ENCODE peak calls at places on chromosomes 11 and 22, in four cellular contexts. T is lower leg skin; M is activated CD8-positive, alpha-beta T cell treated with anti-CD3 and anti-CD28 coated beads for 36 hours; K is H1. Q is an unnamed sample.

GRCh38 chr11:62909107-62909894 is 11.9 kb downstream of the CHRM1 start:
- DNase-seq in T (peak), M (peak), K (peak), Q (peak)

GRCh38 chr11:9568854-9569587 is 4.4 kb upstream of the WEE1 start:
- DNase-seq in T (peak), M (no peak), K (no peak), Q (no peak)

GRCh38 chr11:104098132-104098531 is 61.7 kb downstream of the DDI1 start:
- DNase-seq in T (no peak), M (no peak), K (no peak), Q (no peak)

GRCh38 chr11:123073343-123074057 is 11.6 kb upstream of the HSPA8 start:
- DNase-seq in T (no peak), M (no peak), K (no peak), Q (no peak)

GRCh38 chr11:113458189-113458588 is 17.0 kb downstream of the DRD2 start:
- DNase-seq in T (no peak), M (no peak), K (no peak), Q (no peak)

GRCh38 chr11:9613118-9613829 is 39.8 kb downstream of the WEE1 start:
- DNase-seq in T (peak), M (peak), K (peak), Q (peak)

GRCh38 chr22:41092847-41093371 is 517 bp downstream of the EP300 start:
- DNase-seq in T (peak), M (peak), K (no peak), Q (peak)

GRCh38 chr22:35126993-35127392 is 61.0 kb downstream of the ISX start:
- DNase-seq in T (no peak), M (peak), K (no peak), Q (no peak)

GRCh38 chr11:61609970-61610347 is 29.1 kb upstream of the SYT7 start:
- DNase-seq in T (no peak), M (no peak), K (no peak), Q (no peak)

GRCh38 chr22:29079218-29079901 is 6.5 kb downstream of the KREMEN1 start:
- DNase-seq in T (peak), M (no peak), K (no peak), Q (no peak)

GRCh38 chr11:76577199-76577920 is 93.2 kb downstream of the LRRC32 start:
- DNase-seq in T (no peak), M (no peak), K (no peak), Q (peak)

GRCh38 chr22:30636226-30637077 is 871 bp downstream of the SLC35E4 start:
- DNase-seq in T (peak), M (peak), K (no peak), Q (no peak)

GRCh38 chr22:44669725-44670027 is 32.3 kb upstream of the PRR5 start:
- DNase-seq in T (no peak), M (peak), K (no peak), Q (no peak)

GRCh38 chr22:44157916-44158618 is 22.7 kb upstream of the PARVG start:
- DNase-seq in T (no peak), M (no peak), K (no peak), Q (no peak)

GRCh38 chr22:48368975-48369525 is 1458.6 kb downstream of the BRD1 start:
- DNase-seq in T (peak), M (no peak), K (no peak), Q (no peak)

GRCh38 chr22:41308544-41308947 is 7.2 kb downstream of the ZC3H7B start:
- DNase-seq in T (no peak), M (no peak), K (no peak), Q (no peak)

GRCh38 chr11:8604078-8604723 is 10.2 kb upstream of the STK33 start:
- DNase-seq in T (no peak), M (peak), K (peak), Q (no peak)

GRCh38 chr11:133515075-133515474 is 17.2 kb downstream of the OPCML start:
- DNase-seq in T (peak), M (no peak), K (no peak), Q (no peak)

GRCh38 chr11:94539420-94539819 is 4.3 kb upstream of the FUT4 start:
- DNase-seq in T (no peak), M (no peak), K (no peak), Q (no peak)

GRCh38 chr22:35399114-35399677 is 744 bp upstream of the MCM5 start:
- DNase-seq in T (no peak), M (peak), K (no peak), Q (no peak)

DNA sequence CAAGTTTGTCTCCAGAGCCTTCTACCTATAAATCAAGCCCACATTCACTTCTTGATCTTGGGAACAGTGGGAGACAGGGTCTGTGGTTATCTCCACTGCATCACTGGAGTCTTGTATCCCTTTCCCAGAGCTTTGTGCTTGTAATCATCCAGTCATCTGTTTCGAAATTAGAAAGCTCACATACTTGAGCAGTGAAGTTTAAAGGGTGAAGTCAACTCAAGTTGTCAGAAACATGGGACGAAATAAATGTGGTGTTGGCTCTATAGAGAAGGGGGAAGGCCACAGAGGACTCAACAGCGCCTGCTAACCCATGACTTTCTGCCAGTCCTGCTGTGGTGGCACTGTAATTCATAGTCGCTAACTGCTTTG is 197.5 kb downstream of the DBX1 start:
- DNase-seq in T (no peak), M (no peak), K (no peak), Q (no peak)
- TF ChIP-seq CTCF in T (no peak), M (no peak), K (no peak), Q (no peak)

DNA sequence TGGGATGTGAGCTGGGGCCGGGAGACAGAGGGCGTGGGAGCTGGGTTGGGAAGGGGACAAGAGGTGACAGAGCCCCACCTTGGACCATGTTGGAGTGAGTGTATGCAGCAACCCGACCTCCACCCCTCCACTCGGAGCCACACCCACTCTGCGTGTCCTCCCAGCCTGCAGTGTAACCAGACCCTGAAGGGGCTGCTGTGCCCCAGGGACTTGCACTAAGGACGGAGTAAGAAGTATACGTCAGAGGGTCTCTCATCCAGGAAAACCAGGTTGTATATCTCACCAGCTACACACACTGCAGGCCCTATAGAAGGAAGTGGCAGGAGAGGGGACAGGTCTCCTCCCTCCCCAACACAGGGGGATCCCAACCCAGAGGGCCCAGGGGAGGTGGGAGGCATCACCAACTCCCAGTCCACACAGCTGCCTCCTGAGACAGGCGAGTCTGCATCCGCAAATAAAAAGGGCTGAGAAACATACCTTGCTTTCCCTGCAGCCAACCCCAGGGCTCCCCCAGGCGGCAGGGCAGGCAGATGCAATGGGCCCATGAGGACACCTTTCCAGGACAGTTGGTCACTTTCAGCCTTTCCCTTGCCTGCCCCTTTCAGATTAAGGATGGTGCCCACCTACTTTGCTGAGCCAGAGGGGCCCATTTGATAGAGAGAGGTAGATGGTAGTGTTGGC is 180.2 kb downstream of the BRD1 start:
- DNase-seq in T (no peak), M (no peak), K (no peak), Q (no peak)
- TF ChIP-seq CTCF in T (no peak), M (no peak), K (no peak), Q (no peak)

DNA sequence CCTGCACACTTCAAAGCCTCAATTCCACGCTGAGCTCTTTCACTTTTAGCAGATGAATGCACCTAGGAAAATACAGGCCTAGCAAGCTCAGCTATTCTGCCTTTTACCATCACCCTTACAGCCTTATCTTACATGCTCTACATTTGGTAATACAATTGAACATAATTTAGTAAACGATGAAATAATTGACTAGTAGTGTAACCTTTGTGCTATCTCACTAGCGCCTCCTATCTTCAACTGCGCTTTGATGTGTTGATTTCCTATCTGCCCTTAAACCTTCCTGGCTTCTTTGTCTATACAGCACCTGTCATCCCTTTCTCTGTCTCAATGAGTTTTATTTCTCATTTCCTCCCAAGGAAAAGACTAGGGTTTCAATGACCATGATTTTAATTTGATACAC is 149.7 kb downstream of the LRRC4C start:
- DNase-seq in T (no peak), M (no peak), K (no peak), Q (no peak)
- TF ChIP-seq CTCF in T (no peak), M (no peak), K (peak), Q (no peak)

DNA sequence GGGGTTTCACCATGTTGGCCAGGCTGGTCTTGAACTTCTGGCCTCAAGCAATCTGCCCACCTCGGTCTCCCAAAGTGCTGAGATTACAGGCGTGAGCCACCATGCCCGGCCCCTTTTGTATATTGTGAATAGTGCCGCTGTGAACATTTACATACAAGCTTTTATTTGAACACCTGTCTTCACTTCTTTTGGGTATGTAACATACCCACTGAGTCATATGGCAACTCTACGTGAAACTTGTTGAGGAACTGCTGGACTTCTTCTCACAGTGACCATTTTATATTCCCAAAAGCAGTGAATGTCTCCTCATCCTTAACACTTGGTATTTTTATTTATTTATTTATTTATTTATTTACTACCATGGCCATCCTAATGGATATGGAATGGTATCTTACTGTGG is 3.9 kb upstream of the SCT start:
- DNase-seq in T (no peak), M (no peak), K (no peak), Q (no peak)
- TF ChIP-seq CTCF in T (no peak), M (no peak), K (no peak), Q (no peak)

GRCh38 chr11:32331792-32332191 is 103.5 kb downstream of the WT1 start:
- DNase-seq in T (no peak), M (no peak), K (no peak), Q (no peak)

GRCh38 chr11:32331098-32331497 is 104.2 kb downstream of the WT1 start:
- DNase-seq in T (no peak), M (no peak), K (no peak), Q (no peak)

GRCh38 chr11:32332990-32333334 is 102.4 kb downstream of the WT1 start:
- DNase-seq in T (no peak), M (no peak), K (no peak), Q (no peak)

GRCh38 chr11:32333335-32333991 is 101.9 kb downstream of the WT1 start:
- DNase-seq in T (peak), M (peak), K (peak), Q (peak)

GRCh38 chr11:32334822-32335221 is 100.5 kb downstream of the WT1 start:
- DNase-seq in T (no peak), M (peak), K (no peak), Q (no peak)
- TF ChIP-seq CTCF in T (no peak), M (no peak), K (peak), Q (peak)

GRCh38 chr22:37951305-37951704 is 2.1 kb downstream of the C22orf23 start:
- DNase-seq in T (no peak), M (no peak), K (no peak), Q (no peak)
- TF ChIP-seq CTCF in T (no peak), M (no peak), K (no peak), Q (no peak)

GRCh38 chr11:130070109-130070828 is 575 bp downstream of the APLP2 start:
- DNase-seq in T (peak), M (peak), K (no peak), Q (peak)

GRCh38 chr11:130068546-130068985 is 1.1 kb upstream of the APLP2 start:
- DNase-seq in T (no peak), M (no peak), K (no peak), Q (no peak)

GRCh38 chr11:130069684-130070108 is at the start of gene APLP2:
- DNase-seq in T (peak), M (peak), K (peak), Q (peak)

GRCh38 chr11:130070829-130071205 is 1.1 kb downstream of the APLP2 start:
- DNase-seq in T (no peak), M (no peak), K (no peak), Q (no peak)

GRCh38 chr11:130068986-130069683 is 559 bp upstream of the APLP2 start:
- DNase-seq in T (peak), M (peak), K (no peak), Q (no peak)
- TF ChIP-seq CTCF in T (no peak), M (no peak), K (peak), Q (no peak)